ENCODE peak calls at places on chromosomes 13 and 19, in eight cellular contexts. K is keratinocyte, T is fibroblast of pulmonary artery, A is cardiac fibroblast, O is tibial nerve, D is psoas muscle, Y is fibroblast of lung, E is PC-9. P is an unnamed sample.

GRCh38 chr19:24063312-24063711 is 23.7 kb upstream of the ZNF254 start:
- DNase-seq in K (no peak), T (no peak), A (no peak), O (no peak), D (no peak), Y (no peak), E (no peak), P (no peak)

GRCh38 chr13:34513526-34513925 is 428.5 kb upstream of the NBEA start:
- DNase-seq in K (no peak), T (no peak), A (no peak), O (no peak), D (no peak), Y (peak), E (no peak), P (no peak)

GRCh38 chr19:7202888-7203287 is 91.3 kb downstream of the INSR start:
- DNase-seq in K (no peak), T (no peak), A (no peak), O (no peak), D (no peak), Y (no peak), E (no peak), P (no peak)

GRCh38 chr19:53927745-53928144 is 18.7 kb downstream of the CACNG7 start:
- DNase-seq in K (no peak), T (peak), A (peak), O (no peak), D (no peak), Y (peak), E (peak), P (peak)

GRCh38 chr13:110070511-110071120 is 236.3 kb downstream of the COL4A1 start:
- DNase-seq in K (no peak), T (peak), A (peak), O (no peak), D (no peak), Y (peak), E (no peak), P (peak)

GRCh38 chr13:99501952-99502310 is 659 bp downstream of the TM9SF2 start:
- DNase-seq in K (no peak), T (peak), A (peak), O (no peak), D (no peak), Y (peak), E (no peak), P (no peak)

GRCh38 chr13:71685072-71685471 is 181.9 kb downstream of the DACH1 start:
- DNase-seq in K (no peak), T (no peak), A (no peak), O (no peak), D (no peak), Y (no peak), E (no peak), P (no peak)

GRCh38 chr13:73481877-73482445 is 423.2 kb downstream of the KLF5 start:
- DNase-seq in K (no peak), T (no peak), A (no peak), O (no peak), D (peak), Y (no peak), E (no peak), P (no peak)

GRCh38 chr13:75258159-75258782 is 223.7 kb downstream of the TBC1D4 start:
- DNase-seq in K (no peak), T (peak), A (peak), O (no peak), D (no peak), Y (peak), E (no peak), P (peak)

GRCh38 chr13:93881418-93881817 is 598.1 kb downstream of the DCT start:
- DNase-seq in K (no peak), T (peak), A (peak), O (no peak), D (no peak), Y (peak), E (no peak), P (no peak)

GRCh38 chr19:3034845-3035541 is 5.9 kb upstream of the TLE2 start:
- DNase-seq in K (no peak), T (peak), A (peak), O (no peak), D (no peak), Y (peak), E (peak), P (peak)

GRCh38 chr19:45767410-45767880 is 1.6 kb downstream of the SIX5 start:
- DNase-seq in K (no peak), T (peak), A (peak), O (peak), D (peak), Y (peak), E (peak), P (peak)

GRCh38 chr13:48138270-48138669 is 43.4 kb upstream of the MED4 start:
- DNase-seq in K (no peak), T (no peak), A (no peak), O (no peak), D (no peak), Y (no peak), E (no peak), P (no peak)

GRCh38 chr19:38650911-38651584 is 3.6 kb downstream of the ACTN4 start:
- DNase-seq in K (no peak), T (peak), A (peak), O (no peak), D (no peak), Y (peak), E (no peak), P (peak)

GRCh38 chr13:110806636-110807035 is 93.1 kb downstream of the ING1 start:
- DNase-seq in K (no peak), T (no peak), A (no peak), O (no peak), D (no peak), Y (no peak), E (no peak), P (no peak)

GRCh38 chr13:40139896-40140520 is 484.5 kb downstream of the COG6 start:
- DNase-seq in K (no peak), T (peak), A (peak), O (no peak), D (no peak), Y (no peak), E (no peak), P (no peak)

GRCh38 chr13:110912651-110913051 is 2.2 kb downstream of the ANKRD10 start:
- DNase-seq in K (no peak), T (peak), A (peak), O (no peak), D (peak), Y (peak), E (no peak), P (no peak)

GRCh38 chr13:34435338-34435737 is 506.7 kb upstream of the NBEA start:
- DNase-seq in K (no peak), T (peak), A (peak), O (no peak), D (no peak), Y (peak), E (no peak), P (no peak)

GRCh38 chr19:12884926-12885748 is 1.9 kb downstream of the KLF1 start:
- DNase-seq in K (peak), T (peak), A (peak), O (no peak), D (peak), Y (peak), E (peak), P (no peak)

GRCh38 chr19:49387936-49388372 is at the start of gene KASH5:
- DNase-seq in K (no peak), T (peak), A (peak), O (peak), D (peak), Y (peak), E (peak), P (no peak)

GRCh38 chr13:93776936-93777335 is 550.3 kb downstream of the GPC6 start:
- DNase-seq in K (no peak), T (peak), A (peak), O (no peak), D (no peak), Y (peak), E (no peak), P (peak)

GRCh38 chr13:52827839-52828238 is 20.6 kb downstream of the PCDH8 start:
- DNase-seq in K (no peak), T (no peak), A (no peak), O (no peak), D (no peak), Y (no peak), E (no peak), P (no peak)

GRCh38 chr19:40241125-40241808 is 14.8 kb upstream of the CCNP start:
- DNase-seq in K (no peak), T (no peak), A (no peak), O (no peak), D (no peak), Y (no peak), E (no peak), P (no peak)

GRCh38 chr19:8580710-8581281 is 3.6 kb upstream of the MYO1F start:
- DNase-seq in K (no peak), T (peak), A (peak), O (peak), D (peak), Y (peak), E (peak), P (peak)

GRCh38 chr13:21344662-21345176 is 114.4 kb downstream of the ZDHHC20 start:
- DNase-seq in K (no peak), T (no peak), A (no peak), O (no peak), D (no peak), Y (no peak), E (no peak), P (no peak)

GRCh38 chr13:34867590-34867989 is 74.5 kb upstream of the NBEA start:
- DNase-seq in K (no peak), T (peak), A (peak), O (no peak), D (no peak), Y (peak), E (no peak), P (peak)

GRCh38 chr19:18742838-18743237 is 48.3 kb downstream of the COMP start:
- DNase-seq in K (no peak), T (no peak), A (no peak), O (no peak), D (no peak), Y (no peak), E (no peak), P (no peak)

GRCh38 chr13:44915962-44916361 is 73.3 kb downstream of the NUFIP1 start:
- DNase-seq in K (no peak), T (no peak), A (no peak), O (no peak), D (no peak), Y (no peak), E (no peak), P (no peak)

GRCh38 chr13:107518780-107519179 is 696.6 kb downstream of the LIG4 start:
- DNase-seq in K (no peak), T (no peak), A (no peak), O (no peak), D (no peak), Y (no peak), E (no peak), P (no peak)

GRCh38 chr19:56955637-56956216 is 115.2 kb upstream of the PEG3 start:
- DNase-seq in K (no peak), T (no peak), A (no peak), O (no peak), D (no peak), Y (no peak), E (no peak), P (no peak)

GRCh38 chr19:40363128-40363527 is 14.6 kb downstream of the PLD3 start:
- DNase-seq in K (no peak), T (no peak), A (no peak), O (no peak), D (no peak), Y (no peak), E (no peak), P (no peak)

GRCh38 chr19:8161135-8161646 is 11.8 kb upstream of the FBN3 start:
- DNase-seq in K (no peak), T (peak), A (peak), O (no peak), D (no peak), Y (peak), E (no peak), P (no peak)

GRCh38 chr13:99312493-99312883 is 5.3 kb upstream of the GPR183 start:
- DNase-seq in K (no peak), T (peak), A (peak), O (peak), D (peak), Y (peak), E (no peak), P (no peak)

GRCh38 chr19:16628183-16628983 is at the start of gene MED26:
- DNase-seq in K (peak), T (peak), A (peak), O (peak), D (peak), Y (peak), E (peak), P (peak)
- TF ChIP-seq CTCF in K (no peak), T (no peak), A (no peak), O (peak), D (no peak), Y (no peak), E (no peak), P (no peak)

DNA sequence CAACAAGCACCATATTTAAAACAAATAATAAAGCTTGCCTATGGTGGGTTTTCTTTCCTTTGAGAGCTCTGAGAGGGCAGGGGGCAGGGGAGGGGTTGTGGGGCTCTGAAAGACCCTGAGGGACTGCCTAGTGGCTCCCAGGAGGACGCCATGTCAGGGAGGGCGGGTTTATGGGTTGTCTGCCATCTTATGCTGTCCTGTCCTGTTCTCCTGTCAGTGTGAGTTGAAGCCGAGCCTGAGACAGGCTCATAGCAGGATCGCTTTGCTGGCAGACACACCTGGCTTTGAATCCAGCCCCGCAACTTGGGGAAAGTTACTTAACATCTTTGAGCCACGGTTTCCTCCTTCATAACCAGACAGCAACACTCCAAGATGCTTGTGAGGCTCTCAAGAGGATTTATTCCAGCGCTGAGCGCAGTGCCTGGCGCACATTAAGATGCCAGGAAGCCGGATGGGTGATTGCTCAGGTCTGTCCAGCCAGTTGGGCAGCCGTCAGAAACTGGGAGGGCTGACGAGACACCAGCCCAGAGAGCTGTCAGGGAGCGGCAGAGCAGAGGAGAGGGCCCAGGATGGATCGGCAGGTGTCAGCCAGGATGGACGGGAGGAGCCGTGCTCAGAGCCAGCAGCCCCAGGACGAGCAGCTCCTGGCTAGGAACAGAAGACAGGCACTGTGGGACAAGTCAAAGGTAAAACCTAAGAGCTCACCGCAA is 36.8 kb upstream of the C1QTNF9 start:
- DNase-seq in K (no peak), T (no peak), A (no peak), O (no peak), D (no peak), Y (peak), E (no peak), P (no peak)
- H3K4me3 ChIP-seq in K (peak), T (peak), A (no peak), O (peak), D (peak), Y (peak), E (no peak), P (peak)

GRCh38 chr13:92074658-92075057 is 676.2 kb downstream of the GPC5 start:
- DNase-seq in K (no peak), T (peak), A (peak), O (no peak), D (no peak), Y (no peak), E (no peak), P (no peak)
- TF ChIP-seq CTCF in K (no peak), T (peak), A (no peak), O (no peak), D (no peak), Y (peak), E (peak), P (peak)

GRCh38 chr13:31198524-31198923 is 1.3 kb upstream of the B3GLCT start:
- DNase-seq in K (no peak), T (peak), A (no peak), O (no peak), D (no peak), Y (no peak), E (no peak), P (no peak)

GRCh38 chr13:31199849-31200635 is at the start of gene B3GLCT:
- DNase-seq in K (no peak), T (peak), A (peak), O (peak), D (peak), Y (peak), E (peak), P (peak)

GRCh38 chr13:31200636-31200970 is 828 bp downstream of the B3GLCT start:
- DNase-seq in K (no peak), T (no peak), A (peak), O (no peak), D (peak), Y (peak), E (no peak), P (no peak)

GRCh38 chr13:31199527-31199848 is 287 bp upstream of the B3GLCT start:
- DNase-seq in K (no peak), T (no peak), A (peak), O (no peak), D (no peak), Y (no peak), E (no peak), P (no peak)

DNA sequence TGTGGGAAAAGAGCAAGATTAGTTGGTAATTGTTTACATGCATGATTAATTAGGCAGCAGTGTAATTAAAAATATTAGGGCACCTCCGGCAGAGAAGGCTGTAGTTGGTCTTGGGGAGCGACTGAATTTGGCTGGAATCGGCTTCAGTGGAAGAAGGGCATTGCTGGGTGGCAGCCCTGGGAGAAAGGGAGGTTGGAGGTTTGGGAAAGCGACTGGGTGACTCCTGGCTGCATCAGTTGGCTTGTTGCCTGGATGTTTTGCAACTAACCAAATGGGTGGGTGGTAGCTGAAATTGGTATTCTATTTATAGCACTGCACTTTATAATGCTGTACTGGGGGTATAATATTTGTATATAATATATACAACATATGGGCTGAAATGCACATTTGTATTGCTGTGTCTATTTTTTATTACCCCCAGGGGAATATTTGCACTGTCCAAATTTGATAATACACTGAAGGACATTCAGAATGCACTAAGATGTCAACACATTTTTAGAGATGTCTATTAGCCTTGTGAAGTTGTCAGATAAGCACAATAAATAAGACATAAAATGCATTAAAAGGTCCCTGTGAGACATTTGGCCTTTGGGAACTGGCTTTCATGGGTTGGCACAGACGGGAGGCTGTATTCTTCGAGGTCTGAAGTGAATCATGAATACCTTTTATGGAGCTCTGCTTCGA is 1.7 kb downstream of the B3GLCT start:
- DNase-seq in K (no peak), T (peak), A (peak), O (no peak), D (no peak), Y (peak), E (no peak), P (no peak)
- H3K4me3 ChIP-seq in K (peak), T (peak), A (peak), O (no peak), D (peak), Y (peak), E (peak), P (peak)

DNA sequence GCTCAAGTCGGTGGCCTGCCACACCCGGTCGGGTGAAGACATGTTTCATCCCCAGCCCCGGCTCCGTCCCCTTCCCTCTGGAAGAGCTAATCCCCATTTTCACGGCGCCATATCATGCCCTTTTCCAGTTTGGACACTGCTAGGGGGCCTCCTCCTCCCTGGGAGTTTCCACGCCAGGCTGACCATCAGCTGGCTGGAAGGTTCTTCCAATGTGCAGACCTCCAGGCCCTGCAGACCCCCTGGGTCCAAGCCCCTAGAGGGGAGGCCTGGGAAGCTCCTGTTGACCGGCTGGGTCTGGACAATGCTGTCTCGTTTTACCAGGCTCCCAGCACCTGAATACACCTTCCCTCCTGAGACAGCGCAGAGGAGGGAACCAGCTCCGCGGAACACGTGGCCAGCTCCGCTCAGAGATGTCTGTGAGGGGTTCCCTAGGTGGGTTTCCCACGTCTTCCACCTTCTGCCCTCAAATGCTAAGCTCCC is 44.7 kb upstream of the RANBP3 start:
- DNase-seq in K (no peak), T (no peak), A (no peak), O (no peak), D (no peak), Y (no peak), E (no peak), P (no peak)
- TF ChIP-seq CTCF in K (no peak), T (no peak), A (no peak), O (no peak), D (no peak), Y (no peak), E (peak), P (no peak)

P was measured in astrocyte of the cerebellum.